ENCODE peak calls at places on chromosomes 7 and 10, in ten cellular contexts. I is HepG2, U is hepatocyte, J is K562, G is fibroblast of lung, W is Karpas-422, E is OCI-LY7, Y is IMR-90, Z is H9, N is GM23248. X is an unnamed sample.
A peak's percentile ranks its signal among the peaks of the same experiment; 100 is the strongest.

GRCh38 chr7:99141334-99141733 is 2.6 kb downstream of the SMURF1 start:
- DNase-seq in Y (no peak), J (no peak), I (no peak), W (no peak), N (peak; percentile 31), E (no peak), Z (no peak), G (no peak), U (no peak), X (no peak)

GRCh38 chr7:884191-885003 is 8.0 kb downstream of the GET4 start:
- DNase-seq in I (no peak), N (peak; percentile 33), E (no peak), Y (no peak), J (no peak), W (no peak), Z (no peak), U (no peak), G (no peak), X (peak; percentile 81)

GRCh38 chr10:96488161-96488935 is 25.4 kb downstream of the TLL2 start:
- DNase-seq in W (no peak), Y (peak; percentile 8), Z (no peak), J (no peak), G (peak; percentile 58), U (no peak), E (no peak), I (no peak), N (no peak), X (no peak)

GRCh38 chr7:135740868-135741267 is 7.7 kb downstream of the FAM180A start:
- DNase-seq in W (no peak), J (no peak), G (no peak), N (no peak), U (peak; percentile 34), E (no peak), I (no peak), Z (no peak), Y (no peak), X (no peak)

GRCh38 chr7:127938588-127938987 is 92.6 kb downstream of the LRRC4 start:
- DNase-seq in N (peak; percentile 93), G (peak; percentile 89), Z (no peak), W (no peak), E (no peak), J (no peak), I (no peak), U (peak; percentile 14), Y (peak; percentile 88), X (peak; percentile 89)

GRCh38 chr7:157566631-157567006 is 229.8 kb downstream of the DNAJB6 start:
- DNase-seq in N (no peak), W (no peak), I (no peak), G (no peak), J (no peak), Z (no peak), E (no peak), Y (no peak), U (no peak), X (no peak)

GRCh38 chr7:111931016-111931517 is 275.1 kb downstream of the DOCK4 start:
- DNase-seq in N (peak; percentile 17), W (no peak), G (peak; percentile 71), E (no peak), U (peak; percentile 40), Y (peak; percentile 75), J (no peak), Z (peak; percentile 38), I (peak; percentile 96), X (peak; percentile 77)

GRCh38 chr7:30252885-30253795 is 31.3 kb upstream of the ZNRF2 start:
- DNase-seq in E (no peak), J (no peak), W (no peak), I (no peak), N (peak; percentile 39), G (peak; percentile 55), Y (no peak), U (peak; percentile 34), Z (no peak), X (no peak)

GRCh38 chr10:116160271-116160670 is 112.7 kb downstream of the GFRA1 start:
- DNase-seq in G (no peak), J (no peak), Y (no peak), I (no peak), W (no peak), U (no peak), N (peak; percentile 17), Z (no peak), E (no peak), X (no peak)

GRCh38 chr7:129370812-129371211 is 63.4 kb upstream of the STRIP2 start:
- DNase-seq in W (no peak), G (peak; percentile 17), J (no peak), Y (peak; percentile 26), N (no peak), E (no peak), Z (no peak), U (peak; percentile 29), I (no peak), X (peak; percentile 23)

GRCh38 chr10:48273741-48274140 is 755 bp downstream of the FRMPD2 start:
- DNase-seq in Y (no peak), W (no peak), Z (no peak), U (no peak), I (no peak), E (no peak), J (no peak), G (no peak), N (no peak), X (peak; percentile 32)

GRCh38 chr10:98446121-98446655 is 547 bp downstream of the HPS1 start:
- DNase-seq in W (peak; percentile 59), J (no peak), I (no peak), N (peak; percentile 75), U (peak; percentile 53), E (no peak), Z (peak; percentile 45), G (peak; percentile 33), Y (peak; percentile 21), X (peak; percentile 94)

GRCh38 chr10:51010977-51011376 is 63.3 kb upstream of the PRKG1 start:
- DNase-seq in I (peak; percentile 27), G (peak; percentile 18), J (peak; percentile 52), W (peak; percentile 77), Z (no peak), N (peak; percentile 62), E (peak; percentile 47), U (peak; percentile 60), Y (peak; percentile 54), X (peak; percentile 73)

GRCh38 chr7:101166909-101167644 is 1.7 kb upstream of the VGF start:
- DNase-seq in Y (peak; percentile 65), G (peak; percentile 52), E (no peak), Z (peak; percentile 88), U (peak; percentile 50), W (no peak), I (no peak), N (no peak), J (no peak), X (peak; percentile 70)

DNA sequence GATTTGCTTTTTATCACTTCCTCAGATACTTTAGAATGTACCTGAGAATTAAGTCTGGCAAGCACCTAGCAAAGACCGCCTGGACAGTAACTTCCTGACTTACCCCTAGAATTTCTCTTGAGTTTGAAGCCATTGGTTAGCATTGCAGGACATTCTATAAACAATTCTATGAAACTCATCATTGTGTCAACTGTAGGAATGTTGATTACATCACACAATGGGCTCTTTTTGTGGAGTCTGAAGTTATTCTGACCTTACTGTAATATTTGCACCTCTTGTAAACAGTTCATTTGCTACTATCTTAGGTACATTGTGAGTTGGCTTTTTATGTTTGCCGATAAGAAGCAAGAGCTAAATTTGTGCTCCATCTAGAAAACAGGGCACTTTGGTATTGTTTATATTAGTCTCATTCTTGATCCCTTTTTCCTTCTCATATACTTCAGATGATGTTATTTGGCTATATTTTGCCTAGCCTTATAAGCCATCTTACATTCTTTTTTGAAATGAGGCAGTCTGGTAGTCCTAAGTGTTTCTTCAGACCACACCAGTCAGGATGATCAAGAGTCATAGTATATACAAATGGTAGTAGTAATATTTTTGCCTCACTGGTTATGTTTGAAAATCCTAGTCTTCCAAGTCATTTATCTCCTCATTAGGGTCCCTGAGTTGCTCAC is 52.4 kb downstream of the CASD1 start:
- DNase-seq in G (peak; percentile 74), J (no peak), U (no peak), Z (no peak), W (no peak), N (peak; percentile 42), Y (peak; percentile 62), I (peak; percentile 97), E (no peak), X (no peak)
- H3K4me2 ChIP-seq in G (no peak overlapping the region), J (no peak overlapping the region), U (no peak overlapping the region), Z (no peak overlapping the region), W (no peak overlapping the region), N (no peak overlapping the region), Y (peak overlapping the region; percentile 44), I (peak overlapping the region; percentile 33), E (no peak overlapping the region), X (no peak overlapping the region)

GRCh38 chr7:50711271-50712175 is 71.2 kb downstream of the GRB10 start:
- DNase-seq in E (no peak), N (peak; percentile 83), G (peak; percentile 36), U (no peak), I (no peak), J (no peak), Y (peak; percentile 35), W (no peak), Z (no peak), X (no peak)

GRCh38 chr7:50713357-50713965 is 69.2 kb downstream of the GRB10 start:
- DNase-seq in N (no peak), W (no peak), E (no peak), Y (no peak), J (no peak), I (no peak), G (no peak), Z (no peak), U (no peak), X (no peak)

GRCh38 chr7:50709151-50709550 is 73.5 kb downstream of the GRB10 start:
- DNase-seq in Y (no peak), N (no peak), Z (no peak), G (no peak), U (no peak), E (no peak), I (no peak), W (no peak), J (no peak), X (no peak)

GRCh38 chr7:50712527-50713356 is 70.0 kb downstream of the GRB10 start:
- DNase-seq in E (no peak), Z (no peak), U (no peak), N (no peak), W (no peak), I (no peak), G (peak; percentile 35), Y (no peak), J (no peak), X (no peak)

GRCh38 chr7:50710441-50711154 is 72.1 kb downstream of the GRB10 start:
- DNase-seq in N (no peak), W (no peak), Z (no peak), E (no peak), I (no peak), J (no peak), Y (no peak), U (no peak), G (no peak), X (no peak)
- H3K4me2 ChIP-seq in N (no peak overlapping the region), W (no peak overlapping the region), Z (no peak overlapping the region), E (no peak overlapping the region), I (no peak overlapping the region), J (no peak overlapping the region), Y (no peak overlapping the region), U (no peak overlapping the region), G (no peak overlapping the region), X (no peak overlapping the region)

GRCh38 chr10:4451512-4451911 is 374.5 kb upstream of the AKR1E2 start:
- DNase-seq in W (no peak), G (no peak), N (no peak), E (no peak), U (no peak), Y (no peak), J (no peak), Z (no peak), I (no peak), X (no peak)
- H3K4me2 ChIP-seq in W (no peak overlapping the region), G (no peak overlapping the region), N (peak overlapping the region; percentile 70), E (no peak overlapping the region), U (peak overlapping the region; percentile 22), Y (no peak overlapping the region), J (no peak overlapping the region), Z (no peak overlapping the region), I (no peak overlapping the region), X (peak overlapping the region; percentile 36)

GRCh38 chr7:90119178-90119971 is 34.9 kb upstream of the STEAP1 start:
- DNase-seq in G (peak; percentile 21), N (peak; percentile 44), Z (peak; percentile 45), I (no peak), U (peak; percentile 11), Y (peak; percentile 1), E (no peak), J (no peak), W (no peak), X (no peak)
- H3K4me2 ChIP-seq in G (peak overlapping the region; percentile 62), N (peak overlapping the region; percentile 97), Z (peak overlapping the region; percentile 53), I (peak overlapping the region; percentile 23), U (peak overlapping the region; percentile 85), Y (peak overlapping the region; percentile 72), E (no peak overlapping the region), J (no peak overlapping the region), W (no peak overlapping the region), X (peak overlapping the region; percentile 72)